ENCODE peak calls at places on chromosomes 6 and 20, in seven cellular contexts. F is transverse colon, E is Peyer's patch, R is heart left ventricle, M is ovary, U is uterus, L is lower leg skin. I is an unnamed sample.

GRCh38 chr6:164396071-164397047 is 913.0 kb downstream of the C6orf118 start:
- DNase-seq in F (no peak), E (no peak), R (no peak), M (no peak), U (no peak), L (no peak), I (no peak)

GRCh38 chr20:22213271-22213670 is 371.1 kb downstream of the FOXA2 start:
- DNase-seq in F (no peak), E (no peak), R (no peak), M (no peak), U (no peak), L (no peak), I (no peak)

GRCh38 chr6:112571486-112571885 is 224.4 kb downstream of the RFPL4B start:
- DNase-seq in F (peak; percentile 7), E (no peak), R (no peak), M (peak; percentile 82), U (no peak), L (no peak), I (no peak)

GRCh38 chr6:35086282-35086632 is 54.9 kb downstream of the TCP11 start:
- DNase-seq in F (no peak), E (peak; percentile 27), R (no peak), M (no peak), U (no peak), L (no peak), I (no peak)

GRCh38 chr6:88870728-88871330 is 92.6 kb downstream of the RNGTT start:
- DNase-seq in F (peak; percentile 15), E (peak; percentile 75), R (no peak), M (peak; percentile 22), U (no peak), L (no peak), I (no peak)

GRCh38 chr6:56259682-56260081 is 12.3 kb upstream of the COL21A1 start:
- DNase-seq in F (no peak), E (no peak), R (no peak), M (no peak), U (no peak), L (no peak), I (no peak)

GRCh38 chr6:151630387-151630786 is 136.6 kb downstream of the CCDC170 start:
- DNase-seq in F (no peak), E (no peak), R (no peak), M (no peak), U (no peak), L (no peak), I (no peak)

GRCh38 chr6:88529726-88530125 is 363.6 kb upstream of the CNR1 start:
- DNase-seq in F (no peak), E (no peak), R (no peak), M (no peak), U (no peak), L (no peak), I (no peak)

GRCh38 chr6:14269434-14269833 is 151.9 kb downstream of the CD83 start:
- DNase-seq in F (no peak), E (no peak), R (no peak), M (no peak), U (no peak), L (no peak), I (no peak)

GRCh38 chr6:14263881-14264424 is 146.4 kb downstream of the CD83 start:
- DNase-seq in F (no peak), E (no peak), R (no peak), M (no peak), U (no peak), L (no peak), I (no peak)

GRCh38 chr6:14267885-14268660 is 150.5 kb downstream of the CD83 start:
- DNase-seq in F (no peak), E (no peak), R (no peak), M (no peak), U (no peak), L (no peak), I (no peak)

GRCh38 chr6:14266266-14266665 is 148.7 kb downstream of the CD83 start:
- DNase-seq in F (no peak), E (no peak), R (no peak), M (no peak), U (no peak), L (no peak), I (no peak)

GRCh38 chr6:14265049-14266021 is 147.8 kb downstream of the CD83 start:
- DNase-seq in F (no peak), E (no peak), R (no peak), M (no peak), U (no peak), L (no peak), I (no peak)
- TF ChIP-seq CTCF in F (no peak), E (no peak), R (no peak), M (no peak), U (no peak), L (no peak), I (no peak)

GRCh38 chr6:111283707-111284106 is 196.4 kb downstream of the SLC16A10 start:
- DNase-seq in F (no peak), E (no peak), R (no peak), M (no peak), U (no peak), L (no peak), I (no peak)
- TF ChIP-seq POLR2A in F (no peak), E (no peak), R (no peak), M (no peak), U (no peak), L (no peak), I (no peak)

GRCh38 chr20:8675896-8676295 is 393.0 kb upstream of the PLCB4 start:
- DNase-seq in F (no peak), E (no peak), R (no peak), M (no peak), U (no peak), L (no peak), I (no peak)
- H3K4me3 ChIP-seq in F (no peak overlapping the region), E (no peak overlapping the region), R (no peak overlapping the region), M (no peak overlapping the region), U (no peak overlapping the region), L (no peak overlapping the region), I (no peak overlapping the region)

GRCh38 chr20:35883778-35884540 is 70.3 kb downstream of the SCAND1 start:
- DNase-seq in F (peak; percentile 57), E (peak; percentile 75), R (peak; percentile 72), M (peak; percentile 75), U (peak; percentile 82), L (peak; percentile 76), I (no peak)

GRCh38 chr20:35885212-35885611 is 69.1 kb downstream of the SCAND1 start:
- DNase-seq in F (no peak), E (no peak), R (no peak), M (no peak), U (no peak), L (no peak), I (no peak)

GRCh38 chr20:35883341-35883777 is 70.9 kb downstream of the SCAND1 start:
- DNase-seq in F (no peak), E (no peak), R (no peak), M (no peak), U (no peak), L (no peak), I (no peak)

GRCh38 chr20:35886537-35886936 is 67.8 kb downstream of the SCAND1 start:
- DNase-seq in F (no peak), E (no peak), R (no peak), M (no peak), U (no peak), L (no peak), I (no peak)

DNA sequence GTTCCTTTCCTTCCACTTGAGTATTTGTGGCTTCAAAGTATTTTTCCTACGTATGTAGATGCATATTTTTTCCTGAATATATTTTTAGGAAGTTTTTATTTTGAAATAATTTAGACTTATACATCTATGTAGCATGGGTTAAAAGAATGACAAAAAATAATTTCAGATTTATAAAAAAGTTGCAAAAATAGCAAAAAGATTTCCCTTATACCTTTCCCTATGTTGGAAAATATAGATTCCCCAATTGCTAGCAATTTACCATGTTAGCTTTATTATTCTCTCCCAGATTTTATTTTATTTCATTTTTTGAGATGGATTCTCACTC is 69.8 kb downstream of the SCAND1 start:
- DNase-seq in F (no peak), E (no peak), R (no peak), M (no peak), U (no peak), L (no peak), I (no peak)
- TF ChIP-seq CTCF in F (no peak), E (no peak), R (no peak), M (no peak), U (no peak), L (no peak), I (no peak)

DNA sequence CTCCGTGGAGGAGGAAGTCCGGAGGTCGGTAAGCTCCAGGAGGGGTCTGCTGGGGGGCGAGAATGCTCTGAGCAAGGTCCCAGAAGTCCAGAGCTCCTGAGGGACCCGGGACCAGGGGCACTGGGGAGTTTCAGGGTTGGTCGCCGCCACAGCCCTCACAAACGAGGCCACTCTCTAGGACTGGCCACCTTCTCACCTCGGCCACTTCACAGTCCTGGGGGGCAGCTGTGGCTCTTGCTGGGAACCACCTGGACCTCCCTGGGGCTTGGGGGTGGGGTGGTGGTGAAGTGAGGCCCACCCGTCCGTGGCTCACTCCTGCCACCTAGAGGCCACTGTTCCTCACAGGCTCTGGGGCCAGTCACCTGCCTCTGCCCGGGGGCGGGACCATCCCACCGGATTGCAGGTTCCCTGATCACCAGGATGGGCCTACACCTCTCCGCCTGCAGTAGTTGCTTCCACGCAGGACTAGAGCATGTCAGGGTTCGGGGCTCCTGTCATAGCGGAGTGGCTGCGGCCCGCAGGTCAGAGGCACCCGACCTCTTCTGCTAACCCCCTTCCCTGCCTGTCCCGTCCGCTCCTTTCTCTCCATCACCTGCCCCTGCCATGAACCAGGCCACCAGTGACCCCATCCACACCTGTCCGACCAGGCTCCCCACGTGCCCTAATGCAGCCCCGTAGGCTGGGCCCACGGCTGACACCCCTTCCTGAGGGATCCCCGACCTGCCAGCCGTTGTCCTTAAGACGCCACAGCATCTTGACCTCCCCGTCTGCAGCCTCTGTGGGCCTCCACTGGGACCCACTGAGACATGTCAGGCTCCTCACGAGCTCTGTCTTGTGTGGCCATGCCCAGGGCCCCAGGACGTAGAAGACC is 5.1 kb upstream of the TCEA2 start:
- DNase-seq in F (peak; percentile 81), E (peak; percentile 92), R (peak; percentile 89), M (peak; percentile 74), U (peak; percentile 62), L (no peak), I (no peak)
- TF ChIP-seq POLR2A in F (no peak), E (no peak), R (no peak), M (no peak), U (no peak), L (no peak), I (no peak)

GRCh38 chr6:36109092-36109491 is 21.2 kb upstream of the MAPK13 start:
- DNase-seq in F (no peak), E (peak; percentile 75), R (no peak), M (no peak), U (no peak), L (no peak), I (no peak)
- H3K4me3 ChIP-seq in F (no peak overlapping the region), E (no peak overlapping the region), R (no peak overlapping the region), M (no peak overlapping the region), U (no peak overlapping the region), L (no peak overlapping the region), I (no peak overlapping the region)

GRCh38 chr20:17659801-17660200 is 22.2 kb downstream of the RRBP1 start:
- DNase-seq in F (no peak), E (peak; percentile 17), R (no peak), M (no peak), U (peak; percentile 5), L (no peak), I (no peak)
- TF ChIP-seq CTCF in F (no peak), E (no peak), R (no peak), M (no peak), U (no peak), L (no peak), I (no peak)

GRCh38 chr20:56629464-56630085 is 469 bp downstream of the TFAP2C start:
- DNase-seq in F (no peak), E (no peak), R (no peak), M (no peak), U (no peak), L (no peak), I (no peak)
- TF ChIP-seq POLR2A in F (no peak), E (no peak), R (no peak), M (no peak), U (no peak), L (no peak), I (peak; percentile 25)